ENCODE peak calls at places on chromosomes 13 and 19, in four cellular contexts. S, H, J and Y are unnamed samples.

GRCh38 chr19:2290441-2291184 is 8.6 kb upstream of the PEAK3 start:
- DNase-seq in H (no peak), J (no peak), S (peak), Y (no peak)

GRCh38 chr13:47413112-47413511 is 516.3 kb upstream of the HTR2A start:
- DNase-seq in J (no peak), S (no peak), H (no peak), Y (no peak)

GRCh38 chr19:16957151-16957662 is 68.4 kb downstream of the F2RL3 start:
- DNase-seq in H (no peak), S (no peak), J (no peak), Y (no peak)

GRCh38 chr19:2271516-2272103 is 10.4 kb downstream of the PEAK3 start:
- DNase-seq in S (peak), J (peak), H (peak), Y (peak)

GRCh38 chr19:30530751-30531150 is 158.6 kb downstream of the ZNF536 start:
- DNase-seq in J (no peak), S (no peak), H (no peak), Y (no peak)

GRCh38 chr19:29193116-29193515 is 19.8 kb downstream of the UQCRFS1 start:
- DNase-seq in J (no peak), H (no peak), S (no peak), Y (no peak)

GRCh38 chr13:97076898-97077297 is 82.6 kb upstream of the OXGR1 start:
- DNase-seq in H (no peak), S (no peak), J (no peak), Y (no peak)

GRCh38 chr13:55572862-55573261 is 1567.9 kb upstream of the PRR20A start:
- DNase-seq in J (no peak), H (no peak), S (no peak), Y (no peak)

GRCh38 chr13:50617134-50617721 is 226.3 kb downstream of the DLEU7 start:
- DNase-seq in H (no peak), S (no peak), J (peak), Y (peak)

GRCh38 chr13:101917475-101917810 is 465.0 kb downstream of the ITGBL1 start:
- DNase-seq in J (no peak), S (no peak), H (no peak), Y (no peak)

GRCh38 chr19:46639356-46640061 is 3.5 kb upstream of the GNG8 start:
- DNase-seq in J (peak), H (peak), S (no peak), Y (peak)

GRCh38 chr19:5621945-5622464 is 571 bp downstream of the SAFB2 start:
- DNase-seq in H (no peak), J (peak), S (peak), Y (no peak)

GRCh38 chr13:42420304-42420703 is 148.4 kb downstream of the AKAP11 start:
- DNase-seq in H (no peak), J (no peak), S (no peak), Y (no peak)

GRCh38 chr19:51552996-51553725 is 17.9 kb upstream of the ZNF175 start:
- DNase-seq in H (peak), J (peak), S (no peak), Y (peak)

GRCh38 chr19:1274081-1274851 is 1.1 kb upstream of the FAM174C start:
- DNase-seq in J (no peak), S (no peak), H (no peak), Y (no peak)

GRCh38 chr19:5997371-5997770 is 19.4 kb upstream of the RANBP3 start:
- DNase-seq in H (no peak), J (no peak), S (no peak), Y (no peak)

GRCh38 chr13:106680796-106681482 is 113.0 kb upstream of the ARGLU1 start:
- DNase-seq in S (no peak), H (no peak), J (no peak), Y (no peak)

GRCh38 chr19:41553804-41554203 is 22.2 kb upstream of the CEACAM21 start:
- DNase-seq in S (no peak), J (no peak), H (no peak), Y (no peak)

GRCh38 chr19:18768046-18768771 is 22.9 kb downstream of the COMP start:
- DNase-seq in S (no peak), H (no peak), J (no peak), Y (no peak)

GRCh38 chr19:39467941-39468340 is 12.7 kb upstream of the TIMM50 start:
- DNase-seq in S (no peak), J (no peak), H (no peak), Y (no peak)

GRCh38 chr13:22169473-22169872 is 498.6 kb downstream of the FGF9 start:
- DNase-seq in S (no peak), H (no peak), J (no peak), Y (no peak)

GRCh38 chr19:17289489-17289888 is 7.8 kb downstream of the ANKLE1 start:
- DNase-seq in J (no peak), H (peak), S (no peak), Y (peak)

GRCh38 chr19:48999481-49000325 is 6.0 kb downstream of the RUVBL2 start:
- DNase-seq in J (peak), H (peak), S (peak), Y (peak)

GRCh38 chr19:40744554-40745401 is 5.5 kb downstream of the ACTMAP start:
- DNase-seq in H (no peak), J (no peak), S (peak), Y (peak)

GRCh38 chr13:50149143-50149703 is 134.0 kb downstream of the KCNRG start:
- DNase-seq in S (no peak), H (no peak), J (no peak), Y (no peak)